ENCODE peak calls at places on chromosomes 4 and X, in ten cellular contexts. C is GM04504; I is NCI-H345; U is BE2C; P is stimulated activated CD8-positive, alpha-beta memory T cell treated with anti-CD3 and anti-CD28 coated beads, Interleukin-15, amount 100 ng/mL, for 24 hours; Q is effector memory CD8-positive, alpha-beta T cell; S is stimulated activated CD4-positive, alpha-beta T cell treated with anti-CD3 and anti-CD28 coated beads, Interleukin-1b, Interleukin-23, amount 100 ng/mL, for 24 hours; R is kidney epithelial cell; E is A172; Y is glutamatergic neuron. B is an unnamed sample.

GRCh38 chr4:114132830-114133229 is 153.4 kb upstream of the ARSJ start:
- DNase-seq in S (no peak), Y (no peak), P (no peak), C (no peak), Q (no peak), R (no peak), I (no peak), E (peak; percentile 25), U (peak; percentile 25), B (peak; percentile 33)

GRCh38 chr4:38177035-38177791 is 217.0 kb downstream of the PTTG2 start:
- DNase-seq in Q (peak; percentile 23), Y (no peak), I (no peak), P (no peak), R (no peak), S (peak; percentile 28), C (no peak), U (no peak), E (no peak), B (no peak)

GRCh38 chr4:93788712-93789111 is 39.8 kb upstream of the ATOH1 start:
- DNase-seq in P (no peak), Q (no peak), E (peak; percentile 18), C (no peak), R (no peak), S (no peak), U (peak; percentile 14), I (no peak), Y (no peak), B (peak; percentile 43)

GRCh38 chrX:155188786-155189185 is 27.5 kb upstream of the VBP1 start:
- DNase-seq in S (no peak), C (no peak), P (no peak), U (no peak), I (no peak), Y (no peak), Q (peak; percentile 2), R (no peak), E (no peak), B (no peak)

GRCh38 chrX:135625995-135626394 is 87.4 kb upstream of the CT45A1 start:
- DNase-seq in U (peak; percentile 10), Q (no peak), I (no peak), Y (no peak), R (no peak), E (no peak), C (no peak), S (no peak), P (no peak), B (no peak)

GRCh38 chr4:82431026-82431745 is 796 bp downstream of the ENOPH1 start:
- DNase-seq in I (peak; percentile 22), Y (peak; percentile 36), P (no peak), S (peak; percentile 20), Q (peak; percentile 26), R (no peak), C (no peak), U (peak; percentile 33), E (no peak), B (peak; percentile 24)

GRCh38 chrX:56232221-56233082 is at the start of gene KLF8:
- DNase-seq in Y (peak; percentile 29), P (peak; percentile 1), E (no peak), I (no peak), S (peak; percentile 7), U (no peak), C (no peak), Q (no peak), R (no peak), B (no peak)

GRCh38 chr4:105126311-105127153 is 20.1 kb upstream of the TET2 start:
- DNase-seq in U (no peak), I (no peak), P (no peak), R (no peak), E (no peak), Q (no peak), Y (no peak), C (no peak), S (no peak), B (no peak)

GRCh38 chr4:16530688-16531635 is 304.7 kb upstream of the TAPT1 start:
- DNase-seq in I (no peak), E (no peak), Q (no peak), U (no peak), Y (no peak), S (no peak), R (no peak), C (no peak), P (no peak), B (no peak)

GRCh38 chr4:157754410-157754809 is 418.4 kb downstream of the GASK1B start:
- DNase-seq in P (no peak), Y (no peak), C (no peak), Q (no peak), I (no peak), E (no peak), S (no peak), U (no peak), R (no peak), B (no peak)

GRCh38 chr4:169286562-169287301 is 16.0 kb upstream of the SH3RF1 start:
- DNase-seq in I (no peak), U (peak; percentile 18), E (no peak), C (no peak), P (no peak), R (no peak), Q (no peak), Y (no peak), S (no peak), B (no peak)

GRCh38 chrX:138756234-138756633 is 44.7 kb upstream of the FGF13 start:
- DNase-seq in Q (no peak), E (peak; percentile 17), I (no peak), P (no peak), R (peak; percentile 43), S (no peak), U (no peak), Y (peak; percentile 64), C (peak; percentile 44), B (no peak)

GRCh38 chr4:48665555-48666186 is 114.4 kb downstream of the FRYL start:
- DNase-seq in U (no peak), S (no peak), Y (no peak), Q (no peak), P (no peak), I (no peak), E (peak; percentile 28), R (no peak), C (no peak), B (no peak)

GRCh38 chr4:139525414-139525813 is 30.6 kb downstream of the SETD7 start:
- DNase-seq in Q (no peak), C (no peak), U (no peak), I (no peak), R (no peak), P (no peak), Y (no peak), S (no peak), E (no peak), B (no peak)

GRCh38 chr4:166290426-166290825 is 417.4 kb downstream of the TLL1 start:
- DNase-seq in S (no peak), C (no peak), U (no peak), I (peak; percentile 32), Q (no peak), R (no peak), P (no peak), Y (no peak), E (no peak), B (no peak)

GRCh38 chr4:8777320-8778196 is 94.1 kb downstream of the HMX1 start:
- DNase-seq in I (no peak), R (no peak), Q (no peak), S (no peak), P (no peak), Y (peak; percentile 15), U (no peak), C (no peak), E (peak; percentile 53), B (peak; percentile 18)

GRCh38 chrX:43815209-43815608 is 67.0 kb downstream of the MAOB start:
- DNase-seq in R (no peak), C (no peak), U (no peak), I (no peak), Q (no peak), P (no peak), S (no peak), Y (no peak), E (no peak), B (no peak)

GRCh38 chrX:133570549-133570948 is 155.3 kb upstream of the GPC4 start:
- DNase-seq in S (no peak), I (no peak), C (no peak), Y (no peak), P (no peak), E (no peak), U (no peak), Q (no peak), R (no peak), B (no peak)

GRCh38 chrX:35682481-35682880 is 115.7 kb upstream of the MAGEB16 start:
- DNase-seq in S (no peak), E (peak; percentile 16), Q (no peak), R (no peak), I (no peak), Y (no peak), U (no peak), C (no peak), P (no peak), B (no peak)

GRCh38 chr4:48109413-48110263 is 24.4 kb downstream of the TXK start:
- DNase-seq in C (no peak), E (peak; percentile 46), P (no peak), R (peak; percentile 34), Y (no peak), Q (peak; percentile 15), I (peak; percentile 25), S (no peak), U (no peak), B (peak; percentile 33)

GRCh38 chrX:39418936-39419659 is 617.8 kb downstream of the MID1IP1 start:
- DNase-seq in Y (no peak), U (peak; percentile 56), R (no peak), Q (no peak), E (no peak), P (no peak), C (no peak), I (no peak), S (no peak), B (no peak)

GRCh38 chr4:528835-529234 is 29.8 kb downstream of the PIGG start:
- DNase-seq in I (no peak), C (no peak), R (no peak), E (no peak), Y (peak; percentile 77), P (no peak), U (no peak), S (no peak), Q (no peak), B (no peak)

GRCh38 chr4:59728496-59728895 is 1471.6 kb upstream of the ADGRL3 start:
- DNase-seq in E (no peak), C (no peak), S (no peak), Q (no peak), U (no peak), Y (no peak), R (no peak), I (no peak), P (no peak), B (no peak)

GRCh38 chr4:45662996-45663395 is 460.9 kb downstream of the GABRG1 start:
- DNase-seq in E (peak; percentile 35), C (no peak), S (no peak), P (no peak), I (no peak), U (no peak), Q (no peak), Y (no peak), R (peak; percentile 2), B (no peak)

GRCh38 chr4:7361256-7361655 is 73.5 kb downstream of the PSAPL1 start:
- DNase-seq in C (no peak), E (no peak), Q (no peak), I (no peak), Y (no peak), R (no peak), U (no peak), P (no peak), S (no peak), B (no peak)